ENCODE peak calls at places on chromosomes 5 and 9, in five cellular contexts. Q is GM12878, V is HepG2, N is K562, B is SK-N-SH. F is an unnamed sample.

GRCh38 chr5:33702867-33703266 is 188.9 kb downstream of the ADAMTS12 start:
- DNase-seq in Q (no peak), V (no peak), N (no peak), B (no peak), F (no peak)

GRCh38 chr5:168893231-168893630 is 314.1 kb upstream of the PANK3 start:
- DNase-seq in Q (no peak), V (no peak), N (no peak), B (no peak), F (no peak)

GRCh38 chr5:172795401-172795977 is 24.5 kb upstream of the DUSP1 start:
- DNase-seq in Q (no peak), V (no peak), N (no peak), B (no peak), F (peak)

GRCh38 chr5:142208777-142209312 is 100.3 kb downstream of the NDFIP1 start:
- DNase-seq in Q (no peak), V (no peak), N (no peak), B (no peak), F (no peak)

GRCh38 chr5:88836195-88836838 is 46.7 kb downstream of the MEF2C start:
- DNase-seq in Q (no peak), V (no peak), N (peak), B (no peak), F (peak)

GRCh38 chr9:82975176-82975575 is 87.8 kb downstream of the RASEF start:
- DNase-seq in Q (no peak), V (no peak), N (no peak), B (no peak), F (no peak)

GRCh38 chr5:111792659-111793058 is 35.7 kb upstream of the NREP start:
- DNase-seq in Q (no peak), V (no peak), N (no peak), B (no peak), F (peak)

GRCh38 chr5:134813827-134814226 is 31.9 kb upstream of the C5orf24 start:
- DNase-seq in Q (no peak), V (no peak), N (no peak), B (no peak), F (no peak)

GRCh38 chr5:97534166-97534565 is 351.1 kb upstream of the RIOK2 start:
- DNase-seq in Q (no peak), V (peak), N (peak), B (peak), F (peak)

GRCh38 chr9:128162215-128163026 is 2.4 kb downstream of the BBLN start:
- DNase-seq in Q (no peak), V (no peak), N (no peak), B (no peak), F (no peak)

GRCh38 chr5:125603321-125603720 is 819.9 kb upstream of the GRAMD2B start:
- DNase-seq in Q (no peak), V (no peak), N (no peak), B (no peak), F (peak)

GRCh38 chr5:125611541-125611940 is 811.7 kb upstream of the GRAMD2B start:
- DNase-seq in Q (no peak), V (no peak), N (no peak), B (no peak), F (no peak)

GRCh38 chr5:125609011-125609410 is 814.2 kb upstream of the GRAMD2B start:
- DNase-seq in Q (no peak), V (no peak), N (no peak), B (no peak), F (no peak)

GRCh38 chr5:125604104-125604503 is 819.1 kb upstream of the GRAMD2B start:
- DNase-seq in Q (no peak), V (no peak), N (no peak), B (no peak), F (peak)

DNA sequence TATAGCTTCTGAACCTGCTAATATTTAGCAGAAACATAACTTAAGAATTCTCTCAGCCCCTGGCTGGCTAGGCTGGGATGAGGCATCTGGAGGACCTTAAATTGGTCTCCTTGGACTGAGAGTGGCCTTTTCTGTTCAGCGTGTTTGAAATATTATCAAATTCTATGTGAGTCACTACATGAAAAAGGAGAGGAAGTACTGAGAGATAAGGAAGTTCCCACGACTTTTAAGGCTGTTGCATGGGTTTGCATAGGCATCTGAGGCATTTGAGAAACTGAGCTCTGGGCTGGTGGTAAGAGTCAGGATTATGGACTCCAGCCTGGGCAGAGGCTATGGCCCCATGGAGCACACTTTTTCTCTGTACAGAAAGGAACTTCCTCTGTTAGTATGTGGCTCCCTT is 816.2 kb upstream of the GRAMD2B start:
- DNase-seq in Q (no peak), V (no peak), N (no peak), B (no peak), F (peak)
- TF ChIP-seq MXI1 in Q (no peak), V (no peak), N (no peak), B (no peak), F (no peak)

DNA sequence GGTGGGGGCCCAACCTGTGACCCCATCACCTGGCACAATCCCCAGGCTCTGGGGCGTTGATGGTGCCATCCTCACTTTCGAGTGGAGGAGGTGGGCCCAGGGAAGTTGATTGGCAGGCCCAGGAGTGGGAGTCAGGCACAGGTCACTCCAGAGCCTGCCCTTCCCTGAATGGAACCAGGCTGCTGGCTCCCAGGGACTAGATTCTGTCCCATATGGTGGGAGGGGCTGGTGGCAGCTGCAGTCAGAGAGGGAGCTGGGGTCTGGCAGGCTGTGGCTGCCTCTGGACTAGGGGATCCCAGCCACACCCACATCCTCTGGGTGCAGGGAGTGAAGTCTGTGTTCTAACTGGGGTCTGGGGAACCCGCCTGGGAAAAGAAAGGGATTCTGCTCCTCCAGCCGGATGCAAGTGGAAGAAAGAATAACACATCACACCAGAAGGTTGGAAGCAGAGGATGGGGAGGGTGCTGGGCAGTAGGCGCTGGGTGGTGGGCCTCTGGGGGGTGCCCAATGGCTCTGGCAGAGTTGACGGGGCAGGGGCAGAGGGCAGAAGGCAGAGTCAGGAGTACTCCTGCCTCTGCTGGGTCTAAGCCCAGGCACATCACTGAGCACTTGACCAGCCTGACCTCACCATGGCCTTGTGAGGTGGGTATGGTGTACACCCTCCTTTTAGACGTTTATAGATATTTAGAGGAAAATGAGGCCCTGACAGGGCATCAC is 25.8 kb downstream of the CEL start:
- DNase-seq in Q (no peak), V (no peak), N (no peak), B (no peak), F (no peak)
- TF ChIP-seq MXI1 in Q (no peak), V (no peak), N (no peak), B (no peak), F (no peak)

DNA sequence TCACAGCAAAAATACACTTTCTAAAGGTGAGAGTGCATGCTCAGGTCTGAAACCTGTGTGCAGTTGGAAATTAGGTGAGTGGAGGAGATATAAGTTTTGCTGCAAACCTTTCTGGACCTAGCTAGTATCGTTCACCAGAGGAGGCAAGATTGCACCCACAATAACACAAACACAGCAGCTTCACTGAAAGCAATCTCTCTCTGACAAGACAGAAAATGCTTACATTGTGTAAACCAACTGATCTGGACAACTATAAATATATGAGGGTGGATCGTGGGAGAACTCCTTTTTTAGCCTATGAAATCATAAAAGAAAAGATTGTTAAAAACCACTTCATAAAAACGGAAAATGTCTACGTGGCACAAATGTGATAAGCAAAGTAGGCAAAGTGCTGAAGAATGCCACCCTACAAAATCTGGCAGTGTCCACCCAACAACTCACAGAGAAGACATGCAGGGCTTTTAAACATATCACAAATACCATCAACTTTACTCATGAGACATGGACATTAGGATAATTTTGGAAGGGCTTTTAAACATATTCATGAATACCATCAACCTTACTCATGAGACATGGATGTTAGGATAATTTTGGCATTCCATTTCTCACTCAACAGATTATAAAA is 134.3 kb downstream of the CDH18 start:
- DNase-seq in Q (no peak), V (no peak), N (no peak), B (no peak), F (peak)
- TF ChIP-seq MXI1 in Q (no peak), V (no peak), N (no peak), B (no peak), F (no peak)

GRCh38 chr5:122392224-122392623 is 80.2 kb downstream of the SNCAIP start:
- DNase-seq in Q (no peak), V (no peak), N (no peak), B (no peak), F (no peak)
- TF ChIP-seq MXI1 in Q (no peak), V (no peak), N (no peak), B (no peak), F (no peak)

GRCh38 chr5:84647581-84647980 is 262.9 kb upstream of the EDIL3 start:
- DNase-seq in Q (no peak), V (no peak), N (no peak), B (no peak), F (no peak)
- TF ChIP-seq MXI1 in Q (no peak), V (no peak), N (no peak), B (no peak), F (no peak)

F was measured in IMR-90.